ENCODE peak calls at places on chromosomes 16 and 17, in nine cellular contexts. One of them, this sample, is unnamed. For H3K4me1, the result is how much of the 10 kb centered on the place peaks cover.

GRCh38 chr17:31527606-31528005 is 136.1 kb downstream of the RAB11FIP4 start:
- DNase-seq in adrenal gland: peak
- DNase-seq in transverse colon: no peak
- DNase-seq in IMR-90: peak
- DNase-seq in spleen: peak
- DNase-seq in stomach: no peak
- DNase-seq in ovary: no peak
- DNase-seq in right lobe of liver: no peak
- DNase-seq in endothelial cell of umbilical vein: peak
- DNase-seq in this sample: peak

GRCh38 chr16:1543085-1543896 is 9.8 kb downstream of the TMEM204 start:
- DNase-seq in adrenal gland: peak
- DNase-seq in transverse colon: peak
- DNase-seq in IMR-90: peak
- DNase-seq in spleen: peak
- DNase-seq in stomach: peak
- DNase-seq in ovary: no peak
- DNase-seq in right lobe of liver: peak
- DNase-seq in endothelial cell of umbilical vein: peak
- DNase-seq in this sample: peak

GRCh38 chr16:9323170-9323569 is 231.7 kb downstream of the HAPSTR1 start:
- DNase-seq in adrenal gland: no peak
- DNase-seq in transverse colon: no peak
- DNase-seq in IMR-90: no peak
- DNase-seq in spleen: no peak
- DNase-seq in stomach: no peak
- DNase-seq in ovary: no peak
- DNase-seq in right lobe of liver: peak
- DNase-seq in endothelial cell of umbilical vein: no peak
- DNase-seq in this sample: no peak

GRCh38 chr16:28538733-28539596 is at the start of gene NUPR1:
- DNase-seq in adrenal gland: peak
- DNase-seq in transverse colon: peak
- DNase-seq in IMR-90: peak
- DNase-seq in spleen: no peak
- DNase-seq in stomach: peak
- DNase-seq in ovary: peak
- DNase-seq in right lobe of liver: peak
- DNase-seq in endothelial cell of umbilical vein: peak
- DNase-seq in this sample: peak

GRCh38 chr17:75270218-75270965 is 639 bp downstream of the MIF4GD start:
- DNase-seq in adrenal gland: peak
- DNase-seq in transverse colon: peak
- DNase-seq in IMR-90: peak
- DNase-seq in spleen: peak
- DNase-seq in stomach: peak
- DNase-seq in ovary: peak
- DNase-seq in right lobe of liver: peak
- DNase-seq in endothelial cell of umbilical vein: peak
- DNase-seq in this sample: peak

GRCh38 chr17:39668141-39668924 is at the start of gene PNMT:
- DNase-seq in adrenal gland: peak
- DNase-seq in transverse colon: peak
- DNase-seq in IMR-90: peak
- DNase-seq in spleen: peak
- DNase-seq in stomach: peak
- DNase-seq in ovary: peak
- DNase-seq in right lobe of liver: peak
- DNase-seq in endothelial cell of umbilical vein: peak
- DNase-seq in this sample: peak

GRCh38 chr16:58425245-58425644 is 33.0 kb downstream of the GINS3 start:
- DNase-seq in adrenal gland: no peak
- DNase-seq in transverse colon: no peak
- DNase-seq in IMR-90: no peak
- DNase-seq in spleen: no peak
- DNase-seq in stomach: no peak
- DNase-seq in ovary: no peak
- DNase-seq in right lobe of liver: no peak
- DNase-seq in endothelial cell of umbilical vein: no peak
- DNase-seq in this sample: no peak

GRCh38 chr17:36947922-36948716 is 635 bp upstream of the AATF start:
- DNase-seq in adrenal gland: no peak
- DNase-seq in transverse colon: no peak
- DNase-seq in IMR-90: no peak
- DNase-seq in spleen: no peak
- DNase-seq in stomach: no peak
- DNase-seq in ovary: no peak
- DNase-seq in right lobe of liver: no peak
- DNase-seq in endothelial cell of umbilical vein: no peak
- DNase-seq in this sample: no peak

GRCh38 chr17:29590979-29591736 is 1.7 kb upstream of the GIT1 start:
- DNase-seq in adrenal gland: peak
- DNase-seq in transverse colon: peak
- DNase-seq in IMR-90: peak
- DNase-seq in spleen: peak
- DNase-seq in stomach: no peak
- DNase-seq in ovary: peak
- DNase-seq in right lobe of liver: no peak
- DNase-seq in endothelial cell of umbilical vein: no peak
- DNase-seq in this sample: peak

GRCh38 chr16:65068151-65068740 is 53.6 kb downstream of the CDH11 start:
- DNase-seq in adrenal gland: no peak
- DNase-seq in transverse colon: no peak
- DNase-seq in IMR-90: peak
- DNase-seq in spleen: no peak
- DNase-seq in stomach: no peak
- DNase-seq in ovary: no peak
- DNase-seq in right lobe of liver: no peak
- DNase-seq in endothelial cell of umbilical vein: no peak
- DNase-seq in this sample: no peak

GRCh38 chr16:57538235-57538711 is 1.9 kb upstream of the CCDC102A start:
- DNase-seq in adrenal gland: no peak
- DNase-seq in transverse colon: no peak
- DNase-seq in IMR-90: no peak
- DNase-seq in spleen: peak
- DNase-seq in stomach: peak
- DNase-seq in ovary: peak
- DNase-seq in right lobe of liver: no peak
- DNase-seq in endothelial cell of umbilical vein: no peak
- DNase-seq in this sample: no peak

GRCh38 chr17:2387086-2388019 is 13.5 kb downstream of the MNT start:
- DNase-seq in adrenal gland: no peak
- DNase-seq in transverse colon: no peak
- DNase-seq in IMR-90: no peak
- DNase-seq in spleen: no peak
- DNase-seq in stomach: no peak
- DNase-seq in ovary: no peak
- DNase-seq in right lobe of liver: no peak
- DNase-seq in endothelial cell of umbilical vein: no peak
- DNase-seq in this sample: no peak

GRCh38 chr16:89219365-89219764 is 1.9 kb downstream of the ZNF778 start:
- DNase-seq in adrenal gland: no peak
- DNase-seq in transverse colon: no peak
- DNase-seq in IMR-90: no peak
- DNase-seq in spleen: no peak
- DNase-seq in stomach: no peak
- DNase-seq in ovary: no peak
- DNase-seq in right lobe of liver: no peak
- DNase-seq in endothelial cell of umbilical vein: peak
- DNase-seq in this sample: no peak

GRCh38 chr17:46088595-46088994 is 89.5 kb downstream of the STH start:
- DNase-seq in adrenal gland: no peak
- DNase-seq in transverse colon: no peak
- DNase-seq in IMR-90: no peak
- DNase-seq in spleen: no peak
- DNase-seq in stomach: no peak
- DNase-seq in ovary: no peak
- DNase-seq in right lobe of liver: no peak
- DNase-seq in endothelial cell of umbilical vein: no peak
- DNase-seq in this sample: no peak

GRCh38 chr17:46082293-46082692 is 83.2 kb downstream of the STH start:
- DNase-seq in adrenal gland: no peak
- DNase-seq in transverse colon: no peak
- DNase-seq in IMR-90: no peak
- DNase-seq in spleen: no peak
- DNase-seq in stomach: no peak
- DNase-seq in ovary: no peak
- DNase-seq in right lobe of liver: no peak
- DNase-seq in endothelial cell of umbilical vein: no peak
- DNase-seq in this sample: no peak

GRCh38 chr17:46089389-46089965 is 90.4 kb downstream of the STH start:
- DNase-seq in adrenal gland: no peak
- DNase-seq in transverse colon: no peak
- DNase-seq in IMR-90: no peak
- DNase-seq in spleen: no peak
- DNase-seq in stomach: no peak
- DNase-seq in ovary: no peak
- DNase-seq in right lobe of liver: no peak
- DNase-seq in endothelial cell of umbilical vein: no peak
- DNase-seq in this sample: no peak

GRCh38 chr17:46086821-46087220 is 87.8 kb downstream of the STH start:
- DNase-seq in adrenal gland: no peak
- DNase-seq in transverse colon: no peak
- DNase-seq in IMR-90: no peak
- DNase-seq in spleen: no peak
- DNase-seq in stomach: no peak
- DNase-seq in ovary: no peak
- DNase-seq in right lobe of liver: no peak
- DNase-seq in endothelial cell of umbilical vein: no peak
- DNase-seq in this sample: no peak

DNA sequence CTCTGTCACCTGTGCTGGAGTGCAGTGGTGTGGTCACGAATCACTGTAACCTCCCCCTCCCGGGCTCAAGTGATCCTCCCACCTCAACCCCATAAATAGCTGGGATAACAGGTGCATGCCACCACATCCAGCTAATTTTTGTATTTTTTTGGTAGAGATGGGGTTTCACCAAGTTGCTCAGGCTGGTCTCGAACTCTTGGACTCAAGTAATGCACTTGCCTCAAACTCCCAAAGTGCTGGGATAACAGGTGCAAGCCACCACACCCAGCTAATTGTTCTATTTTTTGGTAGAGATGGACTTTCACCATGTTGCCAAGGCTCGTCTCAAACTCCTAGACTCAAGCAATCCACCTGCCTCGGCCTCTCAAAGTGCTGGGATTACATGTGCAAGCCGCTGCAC is 86.5 kb downstream of the STH start:
- DNase-seq in adrenal gland: no peak
- DNase-seq in transverse colon: no peak
- DNase-seq in IMR-90: no peak
- DNase-seq in spleen: no peak
- DNase-seq in stomach: no peak
- DNase-seq in ovary: no peak
- DNase-seq in right lobe of liver: no peak
- DNase-seq in endothelial cell of umbilical vein: no peak
- DNase-seq in this sample: no peak
- H3K4me1 ChIP-seq in adrenal gland: under half
- H3K4me1 ChIP-seq in transverse colon: under half
- H3K4me1 ChIP-seq in IMR-90: under half
- H3K4me1 ChIP-seq in spleen: under half
- H3K4me1 ChIP-seq in stomach: under half
- H3K4me1 ChIP-seq in ovary: under half
- H3K4me1 ChIP-seq in right lobe of liver: under half
- H3K4me1 ChIP-seq in endothelial cell of umbilical vein: under half
- H3K4me1 ChIP-seq in this sample: under half

GRCh38 chr17:58339775-58340622 is 11.4 kb upstream of the TSPOAP1 start:
- DNase-seq in adrenal gland: no peak
- DNase-seq in transverse colon: no peak
- DNase-seq in IMR-90: no peak
- DNase-seq in spleen: peak
- DNase-seq in stomach: no peak
- DNase-seq in ovary: no peak
- DNase-seq in right lobe of liver: no peak
- DNase-seq in endothelial cell of umbilical vein: no peak
- DNase-seq in this sample: no peak
- TF ChIP-seq POLR2A in adrenal gland: no peak
- TF ChIP-seq POLR2A in transverse colon: no peak
- TF ChIP-seq POLR2A in IMR-90: no peak
- TF ChIP-seq POLR2A in spleen: no peak
- TF ChIP-seq POLR2A in stomach: no peak
- TF ChIP-seq POLR2A in ovary: no peak
- TF ChIP-seq POLR2A in right lobe of liver: no peak
- TF ChIP-seq POLR2A in endothelial cell of umbilical vein: no peak
- TF ChIP-seq POLR2A in this sample: no peak

DNA sequence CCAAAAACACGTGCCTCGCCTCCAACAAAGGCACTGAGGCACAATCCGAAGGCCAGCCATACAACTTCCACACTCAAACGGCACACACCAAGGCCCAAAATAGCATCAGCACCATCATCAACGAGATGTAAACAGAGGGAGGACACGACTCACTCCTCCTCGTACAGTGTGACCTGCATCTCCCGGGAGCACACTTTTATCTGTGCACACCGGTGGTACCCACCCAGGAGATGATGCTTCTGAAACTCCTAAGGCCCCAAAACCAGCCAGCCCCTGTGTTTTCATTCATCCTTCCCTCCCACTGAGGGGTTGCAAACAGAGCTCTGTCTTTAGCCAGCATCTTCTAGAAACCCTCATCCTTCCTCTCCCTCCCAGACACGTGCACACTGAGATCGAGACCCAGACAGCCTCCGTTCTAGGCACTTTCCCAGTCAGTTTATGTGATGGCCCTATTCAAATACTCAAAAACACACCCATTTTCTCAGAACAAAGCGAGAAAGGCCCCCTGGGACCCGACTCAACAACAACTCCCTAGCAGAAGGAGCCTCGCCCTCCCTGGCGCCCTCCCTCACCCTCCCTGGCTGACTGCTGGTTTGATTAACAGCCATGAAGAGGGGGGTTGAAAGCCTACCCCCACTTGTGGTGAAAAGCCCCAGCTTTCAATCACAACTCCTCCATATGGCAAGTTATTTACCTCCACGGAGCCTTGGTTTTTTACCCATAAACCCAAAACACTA is 76.3 kb downstream of the GAS7 start:
- DNase-seq in adrenal gland: no peak
- DNase-seq in transverse colon: no peak
- DNase-seq in IMR-90: peak
- DNase-seq in spleen: no peak
- DNase-seq in stomach: no peak
- DNase-seq in ovary: no peak
- DNase-seq in right lobe of liver: no peak
- DNase-seq in endothelial cell of umbilical vein: no peak
- DNase-seq in this sample: no peak
- H3K4me1 ChIP-seq in adrenal gland: under half
- H3K4me1 ChIP-seq in transverse colon: under half
- H3K4me1 ChIP-seq in IMR-90: under half
- H3K4me1 ChIP-seq in spleen: half or more
- H3K4me1 ChIP-seq in stomach: under half
- H3K4me1 ChIP-seq in ovary: under half
- H3K4me1 ChIP-seq in right lobe of liver: under half
- H3K4me1 ChIP-seq in endothelial cell of umbilical vein: under half
- H3K4me1 ChIP-seq in this sample: under half

DNA sequence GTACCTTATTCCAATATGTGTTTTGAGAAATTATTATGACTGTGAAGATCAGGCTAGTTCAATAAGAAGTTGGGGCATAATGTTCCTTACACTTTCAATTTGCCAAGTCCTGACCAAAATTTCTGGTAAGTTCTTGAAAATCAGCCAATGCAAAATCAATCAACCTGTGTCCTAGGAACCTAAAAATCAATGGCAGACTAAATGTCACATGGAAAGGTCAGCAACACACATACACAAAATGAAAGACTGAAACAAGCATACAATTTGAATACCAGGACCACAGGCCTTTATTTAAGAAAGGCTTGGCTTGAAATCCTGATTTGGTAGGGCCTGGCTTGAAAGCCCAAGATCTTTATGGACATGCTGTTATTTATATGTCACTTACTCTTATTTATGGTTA is 155.5 kb upstream of the ZKSCAN2 start:
- DNase-seq in adrenal gland: no peak
- DNase-seq in transverse colon: no peak
- DNase-seq in IMR-90: no peak
- DNase-seq in spleen: no peak
- DNase-seq in stomach: no peak
- DNase-seq in ovary: no peak
- DNase-seq in right lobe of liver: no peak
- DNase-seq in endothelial cell of umbilical vein: no peak
- DNase-seq in this sample: no peak
- TF ChIP-seq POLR2A in adrenal gland: no peak
- TF ChIP-seq POLR2A in transverse colon: no peak
- TF ChIP-seq POLR2A in IMR-90: no peak
- TF ChIP-seq POLR2A in spleen: no peak
- TF ChIP-seq POLR2A in stomach: no peak
- TF ChIP-seq POLR2A in ovary: no peak
- TF ChIP-seq POLR2A in right lobe of liver: no peak
- TF ChIP-seq POLR2A in endothelial cell of umbilical vein: no peak
- TF ChIP-seq POLR2A in this sample: no peak